ENCODE peak calls at places on chromosomes 7 and 10, in six cellular contexts. L is K562, R is mammary epithelial cell, Q is HepG2, E is astrocyte, Y is H9. F is an unnamed sample.

GRCh38 chr10:128629111-128630096 is 503.2 kb upstream of the MKI67 start:
- DNase-seq in L (peak; percentile 70), R (peak; percentile 98), Q (peak; percentile 9), E (peak; percentile 58), Y (no peak), F (no peak)

GRCh38 chr7:73718438-73718881 is 1.0 kb downstream of the STX1A start:
- DNase-seq in L (no peak), R (peak; percentile 59), Q (no peak), E (no peak), Y (no peak), F (no peak)

GRCh38 chr7:36532981-36533499 is 143.4 kb downstream of the ANLN start:
- DNase-seq in L (no peak), R (no peak), Q (no peak), E (no peak), Y (no peak), F (no peak)

GRCh38 chr10:129531195-129531968 is 64.3 kb downstream of the MGMT start:
- DNase-seq in L (no peak), R (no peak), Q (peak; percentile 34), E (peak; percentile 71), Y (no peak), F (peak; percentile 48)

GRCh38 chr10:6347391-6347951 is 144.7 kb downstream of the PFKFB3 start:
- DNase-seq in L (no peak), R (no peak), Q (no peak), E (peak; percentile 31), Y (no peak), F (no peak)

GRCh38 chr7:44151679-44152355 is 10.7 kb upstream of the MYL7 start:
- DNase-seq in L (no peak), R (no peak), Q (no peak), E (no peak), Y (no peak), F (no peak)

GRCh38 chr10:52883996-52884871 is 111.7 kb upstream of the MBL2 start:
- DNase-seq in L (peak; percentile 37), R (peak; percentile 97), Q (peak; percentile 92), E (peak; percentile 52), Y (peak; percentile 77), F (peak; percentile 72)

GRCh38 chr7:32143271-32143670 is 73.1 kb upstream of the PDE1C start:
- DNase-seq in L (no peak), R (no peak), Q (no peak), E (peak; percentile 54), Y (no peak), F (no peak)

GRCh38 chr7:149624006-149624405 is 126.4 kb upstream of the ZNF746 start:
- DNase-seq in L (peak; percentile 67), R (peak; percentile 23), Q (peak; percentile 26), E (no peak), Y (no peak), F (peak; percentile 50)

GRCh38 chr10:129968020-129968861 is 4.2 kb upstream of the EBF3 start:
- DNase-seq in L (no peak), R (no peak), Q (no peak), E (no peak), Y (no peak), F (peak; percentile 53)

GRCh38 chr10:119270893-119271361 is 63.6 kb downstream of the GRK5 start:
- DNase-seq in L (peak; percentile 58), R (no peak), Q (peak; percentile 75), E (peak; percentile 27), Y (no peak), F (no peak)

DNA sequence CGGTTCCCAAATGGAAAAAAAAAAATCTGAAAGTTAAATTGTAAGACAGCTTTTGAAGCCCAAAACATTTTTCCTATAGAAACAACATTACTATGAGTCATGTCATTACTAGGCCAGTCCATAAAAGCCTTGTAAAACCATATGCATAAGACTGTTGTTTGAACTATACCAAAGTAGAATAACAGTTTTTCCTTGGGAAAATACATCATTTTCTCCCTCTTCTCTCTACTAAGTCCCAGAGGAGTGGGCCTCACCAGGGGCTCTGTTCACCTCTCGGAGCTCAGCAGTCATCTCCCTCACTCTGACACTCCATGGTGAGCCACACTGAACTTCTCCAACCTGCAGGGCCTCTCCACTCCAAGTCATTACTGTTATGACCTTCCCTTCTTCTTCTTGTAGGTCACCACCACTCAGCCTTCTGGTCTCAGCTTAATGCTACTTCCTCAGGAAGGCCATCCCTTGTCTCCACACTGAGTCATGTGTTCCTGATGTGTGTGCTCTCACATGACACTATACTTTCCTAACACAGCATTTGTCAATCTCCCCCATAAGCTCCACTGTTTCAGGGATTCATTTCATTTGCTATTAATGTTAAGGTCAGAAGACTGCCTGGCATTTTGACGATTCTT is 32.5 kb downstream of the ZNF438 start:
- DNase-seq in L (no peak), R (peak; percentile 26), Q (no peak), E (no peak), Y (no peak), F (no peak)
- H2AFZ ChIP-seq in L (no peak overlapping the region), R (no peak overlapping the region), Q (no peak overlapping the region), E (no peak overlapping the region), Y (no peak overlapping the region), F (no peak overlapping the region)

GRCh38 chr7:47440320-47440719 is 141.6 kb downstream of the TNS3 start:
- DNase-seq in L (no peak), R (no peak), Q (no peak), E (no peak), Y (no peak), F (no peak)

GRCh38 chr7:47439181-47439667 is 142.7 kb downstream of the TNS3 start:
- DNase-seq in L (no peak), R (no peak), Q (no peak), E (no peak), Y (no peak), F (no peak)

GRCh38 chr7:47438411-47439029 is 143.4 kb downstream of the TNS3 start:
- DNase-seq in L (no peak), R (no peak), Q (no peak), E (no peak), Y (no peak), F (no peak)

GRCh38 chr7:47432988-47433895 is 148.7 kb downstream of the TNS3 start:
- DNase-seq in L (no peak), R (peak; percentile 33), Q (no peak), E (no peak), Y (no peak), F (no peak)

DNA sequence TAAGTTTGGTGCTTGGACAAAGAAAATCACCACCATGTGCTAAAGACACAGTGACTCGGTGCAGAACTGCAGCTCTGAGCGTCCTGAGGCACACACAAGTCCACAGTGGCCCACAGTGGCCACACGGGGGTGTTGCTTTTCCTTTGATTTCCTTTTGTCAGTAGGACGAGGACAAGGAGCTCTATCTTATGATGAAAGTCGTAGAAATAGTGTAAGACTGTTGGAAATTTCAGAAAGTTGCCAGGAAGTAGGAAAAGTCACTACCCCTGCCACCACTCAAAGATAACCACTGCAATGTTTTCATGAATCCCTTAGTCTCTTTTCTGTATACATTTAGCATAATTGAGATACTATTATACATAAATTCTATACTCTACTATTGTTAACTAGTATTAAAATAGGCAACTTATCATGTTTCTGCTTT is 146.0 kb downstream of the TNS3 start:
- DNase-seq in L (peak; percentile 48), R (peak; percentile 56), Q (peak; percentile 27), E (peak; percentile 62), Y (peak; percentile 63), F (peak; percentile 76)
- TF ChIP-seq CTCF in L (peak; percentile 70), R (peak; percentile 73), Q (peak; percentile 54), E (peak; percentile 79), Y (peak; percentile 77), F (peak; percentile 74)

DNA sequence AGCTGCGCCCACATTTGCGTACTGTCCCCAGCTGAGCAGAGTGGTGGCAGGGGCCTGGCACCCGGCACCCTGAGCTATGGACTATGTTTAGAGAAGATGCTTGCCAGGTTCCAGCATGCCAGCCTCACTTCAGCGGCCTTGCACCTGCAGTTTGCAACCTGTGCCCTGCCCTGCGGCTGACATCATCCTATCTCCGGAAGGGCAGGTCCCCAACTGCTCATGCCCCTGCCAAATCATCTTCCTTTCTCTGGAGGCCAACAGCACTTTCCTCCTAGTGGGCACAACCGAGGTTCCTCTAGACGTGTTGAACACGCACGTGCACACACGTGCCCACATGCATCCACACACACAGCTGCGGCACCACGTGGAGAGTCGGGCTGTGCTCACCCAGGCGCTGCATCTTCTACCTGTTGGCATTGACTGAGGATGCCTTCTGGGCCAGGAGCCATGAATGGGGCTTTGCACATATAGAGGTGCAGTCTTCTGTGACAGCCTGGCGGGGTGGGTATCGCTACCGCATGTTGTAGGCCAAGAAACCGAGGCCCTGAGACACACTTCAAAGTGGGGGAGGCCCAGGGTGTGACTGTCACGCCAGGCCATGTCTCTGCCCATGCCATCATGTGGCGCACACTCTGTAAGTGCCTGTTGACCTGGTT is 24.5 kb downstream of the CNPY1 start:
- DNase-seq in L (no peak), R (no peak), Q (no peak), E (no peak), Y (no peak), F (no peak)
- H3K27me3 ChIP-seq in L (peaks cover 65% of the 10 kb centered on the region), R (peaks cover 5% of the 10 kb centered on the region), Q (peaks cover 4% of the 10 kb centered on the region), E (peaks cover 9% of the 10 kb centered on the region), Y (peaks cover 4% of the 10 kb centered on the region), F (peaks cover 100% of the 10 kb centered on the region)

GRCh38 chr7:23372671-23373070 is 73.5 kb downstream of the MALSU1 start:
- DNase-seq in L (no peak), R (no peak), Q (no peak), E (no peak), Y (no peak), F (no peak)
- H2AFZ ChIP-seq in L (no peak overlapping the region), R (no peak overlapping the region), Q (no peak overlapping the region), E (no peak overlapping the region), Y (no peak overlapping the region), F (no peak overlapping the region)

GRCh38 chr7:120856198-120856597 is 1.7 kb downstream of the TSPAN12 start:
- DNase-seq in L (peak; percentile 23), R (no peak), Q (no peak), E (no peak), Y (no peak), F (no peak)

GRCh38 chr7:120860151-120860550 is 2.2 kb upstream of the TSPAN12 start:
- DNase-seq in L (no peak), R (no peak), Q (no peak), E (no peak), Y (no peak), F (no peak)

GRCh38 chr7:120857558-120858298 is at the start of gene TSPAN12:
- DNase-seq in L (peak; percentile 92), R (peak; percentile 48), Q (peak; percentile 39), E (peak; percentile 48), Y (peak; percentile 87), F (peak; percentile 95)

GRCh38 chr7:120858299-120858636 is 324 bp upstream of the TSPAN12 start:
- DNase-seq in L (no peak), R (no peak), Q (no peak), E (no peak), Y (no peak), F (no peak)

GRCh38 chr7:120856621-120857352 is 1.2 kb downstream of the TSPAN12 start:
- DNase-seq in L (peak; percentile 58), R (peak; percentile 2), Q (peak; percentile 18), E (peak; percentile 5), Y (peak; percentile 76), F (peak; percentile 86)
- TF ChIP-seq CTCF in L (peak; percentile 29), R (no peak), Q (no peak), E (no peak), Y (no peak), F (no peak)

DNA sequence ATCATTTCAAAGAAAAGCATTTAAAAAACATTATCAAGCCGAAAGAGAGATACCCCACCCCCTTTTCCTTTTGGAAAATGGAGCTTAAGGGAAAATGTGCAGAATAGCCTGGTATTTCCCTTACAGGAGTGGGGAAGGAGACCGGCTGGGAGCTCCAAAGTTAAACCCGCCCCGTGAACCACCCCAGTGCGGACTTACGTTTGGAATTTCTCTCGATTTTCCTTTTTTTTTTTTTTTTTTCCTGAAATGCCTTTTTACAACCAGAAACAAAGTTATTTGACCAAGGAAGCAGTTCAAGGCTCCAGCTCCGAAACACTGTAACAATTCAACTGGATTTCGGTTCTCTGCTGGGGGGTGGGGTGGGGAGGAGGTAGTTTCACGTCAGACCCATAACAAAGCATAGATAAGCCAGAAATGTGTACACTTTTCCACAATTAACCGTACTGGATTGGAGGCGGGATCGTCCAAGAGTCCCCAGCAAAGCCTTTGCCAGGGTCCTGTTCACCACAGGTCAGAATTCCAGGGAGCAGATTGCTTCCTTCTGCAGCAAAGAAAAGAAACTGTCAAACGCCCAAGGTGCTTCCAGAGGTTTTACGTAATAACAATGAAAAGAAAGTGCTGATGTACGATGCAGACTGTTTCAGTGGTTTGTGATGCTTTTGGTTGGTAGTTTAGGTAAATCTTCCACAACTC is 6.7 kb downstream of the SKIDA1 start:
- DNase-seq in L (no peak), R (peak; percentile 37), Q (no peak), E (peak; percentile 71), Y (no peak), F (peak; percentile 65)
- H3K27me3 ChIP-seq in L (no peaks in the 10 kb centered on the region), R (no peaks in the 10 kb centered on the region), Q (no peaks in the 10 kb centered on the region), E (no peaks in the 10 kb centered on the region), Y (peaks cover 19% of the 10 kb centered on the region), F (no peaks in the 10 kb centered on the region)

F was measured in neural progenitor cell.